ENCODE peak calls at places on chromosome 3, in four cellular contexts. E is H1, U is K562, D is GM12878. Z is an unnamed sample.
A peak's percentile ranks its signal among the peaks of the same experiment; 100 is the strongest.

GRCh38 chr3:13106308-13106970 is 33.2 kb upstream of the IQSEC1 start:
- DNase-seq in E (no peak), U (no peak), D (no peak), Z (no peak)

GRCh38 chr3:44952689-44953088 is 23.3 kb downstream of the ZDHHC3 start:
- DNase-seq in E (no peak), U (no peak), D (no peak), Z (no peak)

GRCh38 chr3:3726549-3726948 is 72.7 kb upstream of the LRRN1 start:
- DNase-seq in E (no peak), U (no peak), D (no peak), Z (no peak)

GRCh38 chr3:70298385-70298784 is 14.1 kb downstream of the MDFIC2 start:
- DNase-seq in E (no peak), U (no peak), D (no peak), Z (no peak)

GRCh38 chr3:10474847-10475246 is 30.5 kb downstream of the ATP2B2 start:
- DNase-seq in E (no peak), U (no peak), D (peak; percentile 30), Z (no peak)

GRCh38 chr3:158961497-158961896 is 159.6 kb downstream of the MFSD1 start:
- DNase-seq in E (peak; percentile 9), U (no peak), D (no peak), Z (no peak)

GRCh38 chr3:169966951-169967915 is 626 bp downstream of the SEC62 start:
- DNase-seq in E (no peak), U (peak; percentile 73), D (no peak), Z (peak; percentile 80)

GRCh38 chr3:195882002-195882441 is 26.3 kb downstream of the TNK2 start:
- DNase-seq in E (no peak), U (no peak), D (no peak), Z (no peak)

GRCh38 chr3:184710870-184711365 is 946 bp downstream of the MAGEF1 start:
- DNase-seq in E (no peak), U (peak; percentile 19), D (peak; percentile 25), Z (no peak)

GRCh38 chr3:87164245-87164644 is 62.9 kb upstream of the CHMP2B start:
- DNase-seq in E (no peak), U (no peak), D (no peak), Z (no peak)

GRCh38 chr3:105580551-105580950 is 213.8 kb downstream of the ALCAM start:
- DNase-seq in E (no peak), U (no peak), D (no peak), Z (no peak)
- TF ChIP-seq NRF1 in E (no peak), U (no peak), D (no peak), Z (no peak)

GRCh38 chr3:129837057-129837631 is 56.4 kb downstream of the TMCC1 start:
- DNase-seq in E (no peak), U (no peak), D (no peak), Z (peak; percentile 14)

GRCh38 chr3:129838086-129838485 is 55.4 kb downstream of the TMCC1 start:
- DNase-seq in E (no peak), U (no peak), D (no peak), Z (no peak)

GRCh38 chr3:129831503-129831902 is 62.0 kb downstream of the TMCC1 start:
- DNase-seq in E (no peak), U (no peak), D (no peak), Z (no peak)

GRCh38 chr3:129836381-129837056 is 57.0 kb downstream of the TMCC1 start:
- DNase-seq in E (no peak), U (no peak), D (no peak), Z (no peak)

DNA sequence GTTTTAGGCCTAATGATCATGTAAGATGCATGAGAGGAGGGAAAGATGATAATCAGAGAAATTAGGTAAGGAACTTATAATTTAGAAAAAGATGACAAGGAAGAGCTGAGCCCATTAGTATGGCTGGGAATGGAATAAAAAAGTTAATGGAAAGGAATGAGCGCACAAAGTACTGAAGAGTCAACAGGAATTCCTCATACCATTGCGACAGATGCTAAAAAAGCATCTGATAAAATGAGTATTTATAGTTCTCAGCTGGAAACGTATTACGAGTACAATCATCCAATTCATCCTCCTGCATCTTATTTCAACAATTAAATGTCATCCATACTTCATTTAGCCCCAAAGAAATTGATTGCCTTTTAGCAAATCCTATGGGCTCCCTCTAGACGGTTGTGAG is 58.9 kb downstream of the TMCC1 start:
- DNase-seq in E (no peak), U (no peak), D (no peak), Z (no peak)
- TF ChIP-seq NRF1 in E (no peak), U (no peak), D (no peak), Z (no peak)

DNA sequence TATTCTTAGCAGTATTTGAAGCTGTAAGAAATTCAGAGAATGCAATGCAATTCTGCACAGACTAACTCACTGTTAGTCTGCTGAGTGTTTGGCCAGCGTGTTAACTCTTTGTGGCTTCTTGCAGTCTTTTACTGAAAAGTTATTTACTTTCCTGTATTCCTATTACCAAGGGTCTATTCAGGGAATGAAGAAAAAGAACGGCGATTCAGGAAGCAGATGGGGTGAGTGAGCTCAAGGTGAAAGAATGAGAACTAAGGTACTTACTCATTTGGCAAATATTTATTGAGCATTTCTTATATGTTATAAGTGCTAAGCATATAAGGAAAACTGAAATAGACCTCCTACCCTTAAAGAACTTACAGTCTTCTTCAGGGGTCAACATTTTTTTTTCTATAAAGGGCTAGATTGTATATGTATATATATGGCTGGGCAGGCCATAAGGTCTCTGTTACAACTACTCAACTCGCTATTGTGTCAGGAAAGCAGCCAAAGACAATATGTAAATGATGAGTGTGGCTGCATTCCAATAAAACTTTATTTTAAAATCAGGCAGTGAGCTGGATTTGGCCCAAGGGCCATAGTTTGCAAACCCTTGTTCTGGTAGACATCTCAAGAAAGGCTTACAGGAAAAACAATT is 271.9 kb upstream of the GADL1 start:
- DNase-seq in E (no peak), U (no peak), D (no peak), Z (no peak)
- TF ChIP-seq NRF1 in E (no peak), U (no peak), D (no peak), Z (no peak)

DNA sequence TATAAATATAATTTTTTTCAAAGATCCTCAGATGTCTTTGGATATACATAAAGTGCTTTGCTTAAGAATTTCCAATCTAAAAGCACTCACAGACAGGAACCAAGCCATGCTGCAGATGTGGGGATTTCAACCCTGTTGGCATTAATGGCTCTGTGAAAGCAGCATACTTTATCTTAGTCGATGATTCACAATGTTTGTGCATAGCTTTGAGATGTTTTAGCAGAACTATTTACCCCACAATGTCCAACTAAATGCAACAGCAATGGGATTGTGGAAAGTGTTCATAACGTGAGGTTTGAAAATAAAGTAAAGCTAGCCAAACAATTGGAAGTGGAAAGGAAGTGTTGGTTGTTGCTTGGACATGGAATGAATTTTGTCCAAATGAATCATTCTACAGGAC is 371.4 kb downstream of the SOX2 start:
- DNase-seq in E (no peak), U (no peak), D (no peak), Z (no peak)
- TF ChIP-seq NRF1 in E (no peak), U (no peak), D (no peak), Z (no peak)

GRCh38 chr3:14933829-14934425 is 13.5 kb upstream of the NR2C2 start:
- DNase-seq in E (no peak), U (no peak), D (no peak), Z (no peak)
- TF ChIP-seq NRF1 in E (no peak), U (no peak), D (no peak), Z (no peak)

GRCh38 chr3:139686624-139687023 is 8.9 kb upstream of the NMNAT3 start:
- DNase-seq in E (no peak), U (no peak), D (no peak), Z (no peak)

GRCh38 chr3:139689122-139689521 is 11.3 kb upstream of the NMNAT3 start:
- DNase-seq in E (no peak), U (no peak), D (no peak), Z (no peak)

GRCh38 chr3:139691619-139692018 is 13.8 kb upstream of the NMNAT3 start:
- DNase-seq in E (no peak), U (no peak), D (no peak), Z (peak; percentile 70)

GRCh38 chr3:139686206-139686605 is 8.4 kb upstream of the NMNAT3 start:
- DNase-seq in E (no peak), U (no peak), D (no peak), Z (no peak)
- TF ChIP-seq NRF1 in E (no peak), U (no peak), D (no peak), Z (no peak)